ENCODE peak calls at places on chromosomes 11 and 22, in six cellular contexts. V, E, J, U, N and O are unnamed samples.

GRCh38 chr11:8758619-8759169 is 76.1 kb downstream of the RPL27A start:
- DNase-seq in J (no peak), N (no peak), U (no peak), V (no peak), E (no peak), O (no peak)

GRCh38 chr11:32331792-32332191 is 103.5 kb downstream of the WT1 start:
- DNase-seq in U (no peak), V (no peak), J (no peak), E (no peak), N (no peak), O (no peak)

GRCh38 chr22:20002098-20002497 is 14.5 kb downstream of the ARVCF start:
- DNase-seq in N (peak), V (peak), J (no peak), U (no peak), E (no peak), O (no peak)

GRCh38 chr22:23877566-23877965 is 16.6 kb upstream of the MIF start:
- DNase-seq in N (no peak), U (no peak), J (no peak), E (no peak), V (peak), O (no peak)

GRCh38 chr22:35544189-35544588 is 3.6 kb downstream of the RASD2 start:
- DNase-seq in U (no peak), V (no peak), N (no peak), J (no peak), E (no peak), O (no peak)

GRCh38 chr22:36288571-36289405 is 35.9 kb downstream of the APOL1 start:
- DNase-seq in E (no peak), V (peak), N (no peak), U (no peak), J (no peak), O (no peak)

GRCh38 chr11:82631722-82632630 is 101.7 kb downstream of the FAM181B start:
- DNase-seq in V (no peak), N (no peak), E (no peak), J (no peak), U (no peak), O (peak)

GRCh38 chr22:25404923-25405853 is 159.3 kb upstream of the GRK3 start:
- DNase-seq in E (peak), N (peak), U (no peak), J (peak), V (peak), O (no peak)

GRCh38 chr11:16941935-16942334 is 72.3 kb downstream of the PLEKHA7 start:
- DNase-seq in V (no peak), N (no peak), U (no peak), J (no peak), E (no peak), O (no peak)

GRCh38 chr22:28112548-28113043 is 193.5 kb upstream of the PITPNB start:
- DNase-seq in V (no peak), U (peak), E (no peak), N (no peak), J (no peak), O (peak)

GRCh38 chr22:19579113-19579811 is 55.1 kb upstream of the CLDN5 start:
- DNase-seq in J (no peak), E (no peak), V (no peak), U (no peak), N (no peak), O (no peak)

GRCh38 chr11:106379712-106380111 is 302.2 kb downstream of the AASDHPPT start:
- DNase-seq in E (no peak), U (no peak), N (no peak), V (no peak), J (no peak), O (no peak)

GRCh38 chr11:45527898-45528297 is 137.5 kb downstream of the CHST1 start:
- DNase-seq in E (no peak), N (no peak), J (no peak), V (no peak), U (no peak), O (no peak)

GRCh38 chr11:5564259-5565019 is 16.1 kb upstream of the OR52H1 start:
- DNase-seq in N (no peak), V (no peak), E (no peak), J (no peak), U (no peak), O (peak)

GRCh38 chr11:120220747-120221037 is 9.9 kb downstream of the OAF start:
- DNase-seq in N (no peak), V (no peak), E (no peak), J (no peak), U (no peak), O (no peak)

GRCh38 chr22:36578619-36579018 is 49.7 kb upstream of the EIF3D start:
- DNase-seq in U (no peak), V (peak), J (no peak), N (no peak), E (no peak), O (no peak)

GRCh38 chr22:50310949-50311444 is 3.6 kb upstream of the PLXNB2 start:
- DNase-seq in J (no peak), N (peak), E (no peak), V (peak), U (no peak), O (no peak)

GRCh38 chr22:50310209-50310722 is 2.8 kb upstream of the PLXNB2 start:
- DNase-seq in J (no peak), N (peak), V (peak), E (no peak), U (no peak), O (no peak)

GRCh38 chr22:50313021-50313420 is 5.6 kb upstream of the PLXNB2 start:
- DNase-seq in E (no peak), V (no peak), J (no peak), U (no peak), N (peak), O (no peak)

GRCh38 chr22:50312371-50312770 is 4.9 kb upstream of the PLXNB2 start:
- DNase-seq in V (no peak), N (no peak), U (no peak), E (no peak), J (no peak), O (no peak)

DNA sequence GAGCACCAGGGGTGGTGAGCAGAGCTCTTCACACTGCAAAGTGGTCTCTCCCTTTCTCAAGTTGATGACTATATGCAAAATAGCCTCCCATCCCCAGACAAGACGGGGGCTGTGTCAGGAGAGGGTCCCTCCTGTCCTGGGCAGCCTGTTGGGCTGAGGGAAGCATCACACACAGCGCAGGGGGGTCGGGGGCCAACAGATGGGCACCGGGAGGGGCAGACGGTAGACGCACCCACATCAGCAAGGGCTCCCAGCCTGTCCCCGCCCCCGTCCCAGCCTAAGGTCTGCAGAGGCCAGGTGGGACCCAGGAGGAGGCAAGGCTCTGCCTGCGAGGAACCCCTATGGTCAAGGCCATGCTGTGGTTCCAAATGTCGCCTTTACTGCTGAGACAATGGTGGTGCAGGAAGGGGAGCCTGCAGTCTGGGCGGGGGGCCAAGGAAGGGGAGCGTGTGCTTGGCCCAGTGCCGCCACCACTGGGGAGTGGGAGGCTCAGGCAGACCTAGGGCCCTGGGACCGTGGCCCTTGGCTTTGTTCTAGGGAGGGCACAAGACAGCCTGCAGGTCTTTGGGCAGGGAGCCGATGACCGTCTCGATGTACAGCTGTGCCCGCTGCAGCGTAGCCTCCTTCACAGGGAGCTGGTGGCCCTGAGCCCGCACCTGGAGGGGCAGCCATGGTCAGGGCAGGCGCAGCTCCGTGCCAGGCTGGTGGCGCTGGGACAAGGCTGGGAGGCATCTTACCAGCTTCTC is 4.3 kb upstream of the PLXNB2 start:
- DNase-seq in E (no peak), N (peak), U (no peak), V (no peak), J (no peak), O (no peak)
- TF ChIP-seq CTCF in E (no peak), N (no peak), U (no peak), V (no peak), J (no peak), O (no peak)

GRCh38 chr22:29155966-29156365 is 49.7 kb upstream of the EMID1 start:
- DNase-seq in U (no peak), E (no peak), V (peak), J (no peak), N (no peak), O (no peak)

GRCh38 chr22:29156507-29156906 is 49.2 kb upstream of the EMID1 start:
- DNase-seq in J (no peak), V (peak), E (no peak), U (no peak), N (no peak), O (no peak)

GRCh38 chr22:29152045-29152380 is 53.7 kb upstream of the EMID1 start:
- DNase-seq in N (no peak), E (no peak), U (no peak), J (no peak), V (no peak), O (no peak)

GRCh38 chr22:29152381-29153138 is 53.1 kb upstream of the EMID1 start:
- DNase-seq in E (no peak), N (no peak), V (peak), U (peak), J (no peak), O (no peak)

DNA sequence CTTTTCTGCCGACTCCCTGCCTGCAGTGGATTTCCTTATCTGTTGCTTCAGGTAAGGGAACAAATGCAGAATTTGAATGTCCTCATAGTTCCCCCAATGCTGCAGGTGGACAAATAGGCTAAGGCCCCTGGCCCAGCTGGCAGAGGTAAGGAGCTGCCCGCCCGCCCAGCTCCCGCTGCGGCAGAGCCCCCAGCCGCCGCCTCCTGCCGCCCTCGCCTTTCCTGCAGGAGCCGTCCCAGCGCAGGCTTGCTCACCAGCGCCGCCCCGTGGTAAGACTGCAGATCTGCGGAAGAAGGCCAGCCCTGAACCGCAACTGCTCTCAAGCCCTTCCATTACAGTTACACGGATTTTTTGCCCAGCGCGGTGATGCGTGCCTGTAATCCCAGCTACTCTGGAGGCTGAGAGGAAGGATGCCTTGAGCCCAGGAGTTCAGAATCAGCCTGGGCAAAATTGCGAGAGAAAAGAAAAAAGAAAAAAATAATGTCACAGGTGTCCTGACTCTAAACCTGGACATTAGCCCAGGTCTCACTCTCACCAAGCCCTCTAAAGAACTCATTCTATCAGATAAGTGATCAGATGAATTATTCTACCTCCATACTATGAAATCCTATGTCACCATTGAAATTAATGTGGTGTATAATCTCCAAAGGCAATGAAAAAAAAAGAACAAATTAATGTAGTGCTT is 51.2 kb upstream of the EMID1 start:
- DNase-seq in V (peak), E (peak), N (peak), U (peak), J (peak), O (no peak)
- H3K4me3 ChIP-seq in V (no peak), E (no peak), N (peak), U (peak), J (no peak), O (peak)

GRCh38 chr11:94809251-94809650 is 41.1 kb downstream of the AMOTL1 start:
- DNase-seq in V (no peak), J (no peak), N (no peak), E (no peak), U (no peak), O (no peak)
- TF ChIP-seq CTCF in V (no peak), J (no peak), N (no peak), E (no peak), U (no peak), O (no peak)

DNA sequence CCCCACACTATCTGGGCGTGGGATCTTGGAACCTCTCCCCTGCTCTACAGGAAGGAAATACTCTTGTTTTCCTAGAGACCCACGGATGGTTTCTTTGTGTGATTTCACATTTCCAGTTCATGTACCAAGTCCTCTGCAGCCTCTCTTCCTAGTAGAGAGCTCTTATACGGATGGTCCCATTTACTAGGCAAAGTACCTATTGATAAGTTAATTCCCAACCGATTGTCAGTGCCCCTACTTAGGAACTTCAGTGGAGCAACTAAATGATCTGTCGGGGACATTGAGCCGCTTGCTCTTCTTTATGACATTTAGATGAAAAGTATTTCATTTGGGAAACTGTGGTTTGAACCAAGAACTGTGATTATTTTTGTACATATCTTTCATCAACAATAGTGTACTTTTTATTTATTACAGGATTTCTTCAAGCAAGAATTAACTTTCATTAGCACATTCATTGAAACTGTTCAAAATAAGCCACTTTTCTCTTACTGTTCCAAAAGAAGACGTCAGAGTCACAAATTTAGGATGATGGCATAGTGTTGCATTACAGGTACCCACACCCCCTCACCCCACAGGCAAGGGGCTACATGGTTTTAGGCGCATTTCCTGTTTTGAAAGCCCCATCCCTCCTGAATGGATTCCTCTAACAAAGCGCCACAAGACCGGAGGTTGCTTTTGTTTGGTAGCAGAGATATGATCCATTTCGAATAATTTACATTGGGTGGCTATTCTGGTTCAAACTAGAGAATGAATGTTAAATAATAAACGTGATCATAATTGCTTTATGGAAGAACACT is 34.2 kb downstream of the ELMOD1 start:
- DNase-seq in J (no peak), N (no peak), E (no peak), V (no peak), U (no peak), O (no peak)
- H3K4me3 ChIP-seq in J (no peak), N (no peak), E (no peak), V (no peak), U (no peak), O (no peak)

GRCh38 chr22:17342361-17342760 is 26.9 kb upstream of the CECR2 start:
- DNase-seq in U (no peak), E (no peak), N (no peak), J (no peak), V (no peak), O (no peak)

GRCh38 chr22:17339095-17339693 is 30.1 kb upstream of the CECR2 start:
- DNase-seq in V (no peak), N (peak), U (no peak), E (no peak), J (no peak), O (no peak)

GRCh38 chr22:17346578-17346977 is 22.7 kb upstream of the CECR2 start:
- DNase-seq in N (peak), E (no peak), U (no peak), V (no peak), J (no peak), O (no peak)

GRCh38 chr22:17347724-17348123 is 21.5 kb upstream of the CECR2 start:
- DNase-seq in V (no peak), E (no peak), J (no peak), N (no peak), U (no peak), O (no peak)

GRCh38 chr22:17343766-17344165 is 25.5 kb upstream of the CECR2 start:
- DNase-seq in V (no peak), E (no peak), J (no peak), U (no peak), N (no peak), O (no peak)
- TF ChIP-seq CTCF in V (no peak), E (no peak), J (no peak), U (no peak), N (no peak), O (no peak)

DNA sequence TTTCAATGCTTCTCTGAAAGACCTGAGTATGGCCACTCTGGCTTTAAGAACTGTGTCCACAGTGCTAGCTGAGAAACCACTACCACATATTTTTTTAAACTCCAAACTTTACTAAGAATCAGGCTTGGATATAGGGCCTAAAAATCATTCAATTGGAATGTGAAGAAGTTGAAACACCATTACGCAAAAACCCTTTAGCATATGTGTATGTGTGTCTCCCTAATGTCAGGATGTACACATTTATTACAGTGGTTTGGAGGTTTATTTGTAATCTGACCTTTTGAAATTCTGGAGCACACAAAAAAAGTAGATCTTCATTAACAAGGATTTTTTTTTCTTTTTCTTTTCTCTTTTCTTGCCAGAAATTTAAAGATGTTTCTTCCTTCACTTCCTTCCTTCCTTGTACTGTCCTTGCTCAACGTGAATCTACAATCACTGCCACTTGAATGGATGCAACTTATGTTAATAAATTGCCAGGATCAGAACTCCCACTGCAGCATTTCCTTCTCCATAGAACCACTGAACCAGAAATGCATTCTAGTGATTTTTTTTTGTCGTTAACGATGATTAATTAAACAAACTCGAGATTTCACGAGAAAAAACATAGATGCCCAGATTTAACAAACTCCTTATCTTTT is 3.1 kb upstream of the ADM start:
- DNase-seq in U (no peak), N (no peak), E (no peak), J (no peak), V (no peak), O (no peak)
- H3K4me3 ChIP-seq in U (peak), N (peak), E (peak), J (no peak), V (peak), O (peak)

DNA sequence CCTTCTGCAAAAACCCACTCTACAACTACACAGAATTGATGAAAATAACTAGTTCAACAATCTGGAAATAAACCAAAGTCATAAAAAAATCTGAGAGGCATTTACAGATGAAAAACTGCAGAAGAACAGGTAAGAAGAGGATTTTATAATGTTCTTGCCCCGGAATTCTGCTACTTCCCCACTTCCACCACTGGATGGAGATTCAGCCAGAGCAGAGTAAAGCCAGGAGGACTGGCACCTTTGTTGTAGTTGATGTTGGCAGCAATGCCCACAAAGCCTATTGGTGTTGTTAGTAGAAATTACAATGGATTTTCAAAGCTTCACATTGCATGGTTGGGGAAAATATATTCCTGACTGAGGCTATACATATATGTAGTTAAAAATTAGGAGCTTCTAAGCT is 640.2 kb downstream of the LRRC4C start:
- DNase-seq in U (no peak), V (no peak), N (no peak), E (no peak), J (no peak), O (no peak)
- TF ChIP-seq CTCF in U (no peak), V (no peak), N (no peak), E (no peak), J (no peak), O (peak)

GRCh38 chr22:44147821-44148574 is 32.7 kb upstream of the PARVG start:
- DNase-seq in N (no peak), E (no peak), V (no peak), U (no peak), J (no peak), O (no peak)
- H3K4me3 ChIP-seq in N (no peak), E (no peak), V (no peak), U (no peak), J (no peak), O (no peak)